ENCODE peak calls at places on chromosome 10, in six cellular contexts. V is bronchial epithelial cell, G is glutamatergic neuron, L is fibroblast of lung, B is lower leg skin, X is OCI-LY7. I is an unnamed sample.

GRCh38 chr10:31132681-31133239 is 101.1 kb upstream of the ZNF438 start:
- DNase-seq in V (no peak), G (no peak), L (no peak), B (no peak), X (no peak), I (no peak)

GRCh38 chr10:27541728-27542285 is 37.7 kb downstream of the RAB18 start:
- DNase-seq in V (peak; percentile 56), G (no peak), L (no peak), B (no peak), X (no peak), I (no peak)

GRCh38 chr10:69303632-69304035 is 25.3 kb downstream of the HK1 start:
- DNase-seq in V (peak; percentile 69), G (no peak), L (peak; percentile 42), B (no peak), X (no peak), I (no peak)

GRCh38 chr10:131748831-131749766 is 151.7 kb upstream of the PPP2R2D start:
- DNase-seq in V (no peak), G (peak; percentile 48), L (no peak), B (no peak), X (no peak), I (no peak)

GRCh38 chr10:34369120-34369519 is 446.0 kb downstream of the PARD3 start:
- DNase-seq in V (no peak), G (no peak), L (no peak), B (no peak), X (no peak), I (no peak)

GRCh38 chr10:72694476-72695369 is 2.8 kb downstream of the MCU start:
- DNase-seq in V (peak; percentile 44), G (no peak), L (peak; percentile 48), B (no peak), X (peak; percentile 33), I (no peak)

GRCh38 chr10:34078017-34078416 is 737.1 kb downstream of the PARD3 start:
- DNase-seq in V (no peak), G (no peak), L (no peak), B (no peak), X (no peak), I (no peak)

GRCh38 chr10:96588060-96588554 is 1.3 kb upstream of the TM9SF3 start:
- DNase-seq in V (no peak), G (no peak), L (no peak), B (no peak), X (peak; percentile 34), I (no peak)

GRCh38 chr10:25849268-25849667 is 84.8 kb upstream of the MYO3A start:
- DNase-seq in V (no peak), G (no peak), L (no peak), B (no peak), X (no peak), I (no peak)

GRCh38 chr10:114045071-114045737 is 1.5 kb downstream of the ADRB1 start:
- DNase-seq in V (no peak), G (peak; percentile 52), L (no peak), B (peak; percentile 86), X (no peak), I (no peak)

GRCh38 chr10:75234017-75234682 is 1.6 kb downstream of the COMTD1 start:
- DNase-seq in V (peak; percentile 80), G (peak; percentile 94), L (peak; percentile 84), B (peak; percentile 99), X (peak; percentile 94), I (peak; percentile 94)

GRCh38 chr10:75235375-75236177 is at the start of gene COMTD1:
- DNase-seq in V (peak; percentile 72), G (peak; percentile 96), L (peak; percentile 76), B (peak; percentile 99), X (peak; percentile 95), I (peak; percentile 98)

GRCh38 chr10:75234683-75235374 is 928 bp downstream of the COMTD1 start:
- DNase-seq in V (no peak), G (peak; percentile 62), L (no peak), B (peak; percentile 86), X (peak; percentile 62), I (no peak)

GRCh38 chr10:75238182-75239180 is 2.7 kb upstream of the COMTD1 start:
- DNase-seq in V (no peak), G (peak; percentile 29), L (no peak), B (peak; percentile 80), X (no peak), I (no peak)

DNA sequence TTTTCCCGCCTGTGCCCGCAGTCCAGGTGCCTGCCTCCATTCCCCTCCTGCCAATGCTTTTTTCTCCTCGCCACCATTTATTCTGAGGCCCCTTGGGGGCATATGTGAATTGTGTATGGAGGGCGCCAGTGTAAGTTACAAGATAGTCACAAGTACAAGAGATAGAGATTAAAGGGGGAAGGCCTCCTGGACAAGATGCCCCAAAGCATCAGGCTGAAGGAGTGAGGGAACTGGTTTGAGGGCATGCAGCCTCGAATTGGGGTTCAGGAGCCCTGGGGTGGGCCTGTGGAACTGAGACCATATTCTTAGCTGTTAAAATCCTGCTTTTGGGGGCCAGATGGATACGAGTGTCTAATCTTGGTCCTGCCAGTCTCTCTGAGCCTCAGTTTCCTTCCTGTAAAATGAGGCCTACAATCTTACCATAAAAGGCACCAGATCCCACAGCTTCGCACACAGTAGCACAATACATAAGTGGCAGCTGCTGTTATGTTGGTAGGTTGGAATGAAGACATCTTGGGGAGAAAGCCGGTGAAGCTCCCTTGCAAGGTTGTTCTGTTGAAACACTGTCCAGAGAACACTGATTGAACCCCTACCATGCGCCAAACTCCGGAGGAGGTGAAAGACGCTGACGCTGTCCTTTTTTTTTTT is 545 bp upstream of the COMTD1 start:
- DNase-seq in V (no peak), G (no peak), L (no peak), B (peak; percentile 36), X (no peak), I (no peak)
- TF ChIP-seq CTCF in V (no peak), G (peak; percentile 52), L (no peak), B (no peak), X (no peak), I (peak; percentile 31)

GRCh38 chr10:109973430-109973829 is 34.4 kb upstream of the ADD3 start:
- DNase-seq in V (no peak), G (no peak), L (no peak), B (no peak), X (no peak), I (no peak)
- TF ChIP-seq CTCF in V (no peak), G (no peak), L (no peak), B (no peak), X (peak; percentile 29), I (peak; percentile 26)

GRCh38 chr10:132870426-132870825 is 71.9 kb downstream of the CFAP46 start:
- DNase-seq in V (no peak), G (no peak), L (no peak), B (peak; percentile 72), X (no peak), I (peak; percentile 36)
- TF ChIP-seq CTCF in V (no peak), G (no peak), L (no peak), B (no peak), X (no peak), I (no peak)

GRCh38 chr10:91511549-91512330 is 101.6 kb downstream of the HECTD2 start:
- DNase-seq in V (peak; percentile 81), G (no peak), L (peak; percentile 96), B (no peak), X (no peak), I (no peak)
- TF ChIP-seq CTCF in V (no peak), G (no peak), L (no peak), B (no peak), X (no peak), I (no peak)

I was measured in type B pancreatic cell.